ENCODE peak calls at places on chromosomes 1 and 21, in four cellular contexts. One of them, this sample, is unnamed.

GRCh38 chr1:78601068-78601467 is 19.2 kb upstream of the IFI44L start:
- DNase-seq in IMR-90: no peak
- DNase-seq in adrenal gland: no peak
- DNase-seq in fibroblast of lung: no peak
- DNase-seq in this sample: no peak

GRCh38 chr1:75855010-75855409 is 58.3 kb downstream of the MSH4 start:
- DNase-seq in adrenal gland: no peak
- DNase-seq in IMR-90: peak; percentile 53
- DNase-seq in fibroblast of lung: peak; percentile 80
- DNase-seq in this sample: peak; percentile 9

GRCh38 chr1:217091601-217092000 is 368.4 kb upstream of the ESRRG start:
- DNase-seq in adrenal gland: no peak
- DNase-seq in IMR-90: no peak
- DNase-seq in fibroblast of lung: no peak
- DNase-seq in this sample: no peak

GRCh38 chr1:966135-966602 is at the start of gene PLEKHN1:
- DNase-seq in IMR-90: peak; percentile 45
- DNase-seq in adrenal gland: no peak
- DNase-seq in fibroblast of lung: no peak
- DNase-seq in this sample: no peak

GRCh38 chr1:167856711-167857418 is 57.1 kb downstream of the ADCY10 start:
- DNase-seq in IMR-90: no peak
- DNase-seq in adrenal gland: no peak
- DNase-seq in fibroblast of lung: no peak
- DNase-seq in this sample: no peak

GRCh38 chr1:41823453-41823852 is 95.3 kb downstream of the HIVEP3 start:
- DNase-seq in fibroblast of lung: no peak
- DNase-seq in IMR-90: no peak
- DNase-seq in adrenal gland: peak; percentile 52
- DNase-seq in this sample: no peak

GRCh38 chr1:41980872-41981653 is 62.3 kb upstream of the HIVEP3 start:
- DNase-seq in adrenal gland: no peak
- DNase-seq in fibroblast of lung: no peak
- DNase-seq in IMR-90: no peak
- DNase-seq in this sample: no peak

GRCh38 chr1:112359961-112360767 is 35.9 kb upstream of the CTTNBP2NL start:
- DNase-seq in IMR-90: peak; percentile 71
- DNase-seq in fibroblast of lung: peak; percentile 83
- DNase-seq in adrenal gland: peak; percentile 80
- DNase-seq in this sample: peak; percentile 59

GRCh38 chr1:36778773-36779172 is 255.5 kb downstream of the GRIK3 start:
- DNase-seq in fibroblast of lung: no peak
- DNase-seq in adrenal gland: no peak
- DNase-seq in IMR-90: no peak
- DNase-seq in this sample: no peak

GRCh38 chr21:37700641-37701202 is 215.5 kb downstream of the KCNJ6 start:
- DNase-seq in fibroblast of lung: peak; percentile 86
- DNase-seq in IMR-90: peak; percentile 84
- DNase-seq in adrenal gland: no peak
- DNase-seq in this sample: no peak

GRCh38 chr1:31701137-31701736 is 2.6 kb downstream of the COL16A1 start:
- DNase-seq in fibroblast of lung: peak; percentile 99
- DNase-seq in adrenal gland: peak; percentile 98
- DNase-seq in IMR-90: peak; percentile 98
- DNase-seq in this sample: peak; percentile 85

GRCh38 chr21:27134513-27134912 is 167.6 kb upstream of the ADAMTS5 start:
- DNase-seq in fibroblast of lung: peak; percentile 27
- DNase-seq in adrenal gland: no peak
- DNase-seq in IMR-90: peak; percentile 19
- DNase-seq in this sample: no peak

GRCh38 chr1:93969371-93969770 is 60.1 kb upstream of the GCLM start:
- DNase-seq in adrenal gland: no peak
- DNase-seq in IMR-90: peak; percentile 58
- DNase-seq in fibroblast of lung: no peak
- DNase-seq in this sample: no peak

GRCh38 chr1:77175230-77175844 is 43.9 kb downstream of the PIGK start:
- DNase-seq in adrenal gland: no peak
- DNase-seq in fibroblast of lung: peak; percentile 24
- DNase-seq in IMR-90: peak; percentile 6
- DNase-seq in this sample: no peak

GRCh38 chr1:223849855-223850254 is 4.1 kb upstream of the TP53BP2 start:
- DNase-seq in fibroblast of lung: no peak
- DNase-seq in IMR-90: no peak
- DNase-seq in adrenal gland: no peak
- DNase-seq in this sample: no peak

GRCh38 chr1:214280386-214281029 is 451 bp upstream of the SMYD2 start:
- DNase-seq in adrenal gland: peak; percentile 71
- DNase-seq in IMR-90: peak; percentile 37
- DNase-seq in fibroblast of lung: peak; percentile 39
- DNase-seq in this sample: no peak

GRCh38 chr21:34282223-34282622 is 81.6 kb upstream of the KCNE2 start:
- DNase-seq in IMR-90: peak; percentile 13
- DNase-seq in fibroblast of lung: no peak
- DNase-seq in adrenal gland: no peak
- DNase-seq in this sample: no peak

GRCh38 chr1:243489681-243490080 is 233.8 kb downstream of the SDCCAG8 start:
- DNase-seq in IMR-90: no peak
- DNase-seq in adrenal gland: no peak
- DNase-seq in fibroblast of lung: no peak
- DNase-seq in this sample: no peak

GRCh38 chr1:91697322-91698260 is 188.4 kb downstream of the TGFBR3 start:
- DNase-seq in fibroblast of lung: peak; percentile 92
- DNase-seq in IMR-90: peak; percentile 79
- DNase-seq in adrenal gland: no peak
- DNase-seq in this sample: no peak

GRCh38 chr1:173249349-173249748 is 42.2 kb upstream of the TNFSF4 start:
- DNase-seq in fibroblast of lung: peak; percentile 84
- DNase-seq in IMR-90: no peak
- DNase-seq in adrenal gland: no peak
- DNase-seq in this sample: no peak

GRCh38 chr1:206705187-206705586 is 20.5 kb downstream of the MAPKAPK2 start:
- DNase-seq in IMR-90: peak; percentile 89
- DNase-seq in adrenal gland: no peak
- DNase-seq in fibroblast of lung: peak; percentile 79
- DNase-seq in this sample: no peak

GRCh38 chr1:52416811-52417210 is 12.4 kb downstream of the PRPF38A start:
- DNase-seq in IMR-90: no peak
- DNase-seq in adrenal gland: no peak
- DNase-seq in fibroblast of lung: no peak
- DNase-seq in this sample: no peak
- TF ChIP-seq CTCF in IMR-90: no peak
- TF ChIP-seq CTCF in adrenal gland: no peak
- TF ChIP-seq CTCF in fibroblast of lung: no peak
- TF ChIP-seq CTCF in this sample: no peak

DNA sequence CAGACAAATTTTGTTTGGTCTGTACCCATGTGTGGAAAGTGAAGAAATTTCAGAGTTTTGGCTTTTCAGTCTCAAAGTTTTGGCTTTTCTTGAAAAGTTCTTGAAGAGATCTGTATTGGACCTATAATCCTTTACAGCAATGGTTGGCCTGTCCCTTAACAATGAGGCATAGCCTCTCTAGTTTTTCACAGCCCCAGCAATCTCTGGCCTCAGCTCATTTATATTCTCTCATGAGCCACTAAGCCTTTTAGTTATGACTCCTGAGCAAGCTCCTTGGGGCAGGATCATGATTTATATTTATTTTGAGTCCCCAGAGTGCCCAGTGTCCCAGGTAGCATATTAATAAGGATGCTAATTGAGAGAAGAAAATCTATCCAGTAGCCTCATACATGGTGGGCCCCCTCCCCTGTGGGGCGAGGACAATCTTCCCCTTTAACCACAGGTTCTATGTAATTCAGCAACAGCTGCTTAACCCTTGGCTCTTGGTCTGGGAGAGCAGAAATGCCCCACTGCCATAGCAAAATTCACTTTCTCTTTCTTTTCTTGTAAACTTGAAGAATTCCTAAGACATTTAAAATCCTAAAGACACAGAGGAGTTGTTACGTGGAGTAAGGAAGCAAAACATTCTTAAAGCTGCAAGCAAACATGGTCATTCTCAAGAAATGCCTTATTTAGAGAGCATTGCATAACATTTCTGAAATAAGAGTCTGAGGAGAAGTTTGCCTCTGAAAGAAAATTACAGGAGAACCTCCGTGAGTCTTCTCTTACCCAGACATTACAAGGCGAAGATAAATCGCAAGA is 6.3 kb downstream of the NGF start:
- DNase-seq in fibroblast of lung: peak; percentile 59
- DNase-seq in IMR-90: peak; percentile 83
- DNase-seq in adrenal gland: no peak
- DNase-seq in this sample: peak; percentile 53
- H3K4me3 ChIP-seq in fibroblast of lung: no peak overlapping the region
- H3K4me3 ChIP-seq in IMR-90: peak overlapping the region; percentile 0
- H3K4me3 ChIP-seq in adrenal gland: no peak overlapping the region
- H3K4me3 ChIP-seq in this sample: no peak overlapping the region

GRCh38 chr1:58571616-58572015 is 5.4 kb downstream of the TACSTD2 start:
- DNase-seq in IMR-90: no peak
- DNase-seq in fibroblast of lung: no peak
- DNase-seq in adrenal gland: no peak
- DNase-seq in this sample: no peak
- H3K27me3 ChIP-seq in IMR-90: peaks cover 66% of the 10 kb centered on the region
- H3K27me3 ChIP-seq in fibroblast of lung: peaks cover 21% of the 10 kb centered on the region
- H3K27me3 ChIP-seq in adrenal gland: peaks cover 24% of the 10 kb centered on the region
- H3K27me3 ChIP-seq in this sample: peaks cover 31% of the 10 kb centered on the region

GRCh38 chr1:246961939-246962373 is 30.2 kb upstream of the AHCTF1 start:
- DNase-seq in fibroblast of lung: peak; percentile 58
- DNase-seq in adrenal gland: peak; percentile 70
- DNase-seq in IMR-90: no peak
- DNase-seq in this sample: no peak

GRCh38 chr1:246954126-246954525 is 22.4 kb upstream of the AHCTF1 start:
- DNase-seq in adrenal gland: peak; percentile 65
- DNase-seq in IMR-90: no peak
- DNase-seq in fibroblast of lung: peak; percentile 33
- DNase-seq in this sample: no peak

GRCh38 chr1:246959944-246960693 is 28.4 kb upstream of the AHCTF1 start:
- DNase-seq in adrenal gland: no peak
- DNase-seq in IMR-90: no peak
- DNase-seq in fibroblast of lung: peak; percentile 66
- DNase-seq in this sample: no peak
- TF ChIP-seq CTCF in adrenal gland: no peak
- TF ChIP-seq CTCF in IMR-90: no peak
- TF ChIP-seq CTCF in fibroblast of lung: no peak
- TF ChIP-seq CTCF in this sample: no peak

GRCh38 chr1:203273206-203273868 is 32.0 kb upstream of the BTG2 start:
- DNase-seq in fibroblast of lung: peak; percentile 77
- DNase-seq in adrenal gland: peak; percentile 96
- DNase-seq in IMR-90: peak; percentile 82
- DNase-seq in this sample: no peak
- H3K4me3 ChIP-seq in fibroblast of lung: no peak overlapping the region
- H3K4me3 ChIP-seq in adrenal gland: no peak overlapping the region
- H3K4me3 ChIP-seq in IMR-90: no peak overlapping the region
- H3K4me3 ChIP-seq in this sample: no peak overlapping the region

DNA sequence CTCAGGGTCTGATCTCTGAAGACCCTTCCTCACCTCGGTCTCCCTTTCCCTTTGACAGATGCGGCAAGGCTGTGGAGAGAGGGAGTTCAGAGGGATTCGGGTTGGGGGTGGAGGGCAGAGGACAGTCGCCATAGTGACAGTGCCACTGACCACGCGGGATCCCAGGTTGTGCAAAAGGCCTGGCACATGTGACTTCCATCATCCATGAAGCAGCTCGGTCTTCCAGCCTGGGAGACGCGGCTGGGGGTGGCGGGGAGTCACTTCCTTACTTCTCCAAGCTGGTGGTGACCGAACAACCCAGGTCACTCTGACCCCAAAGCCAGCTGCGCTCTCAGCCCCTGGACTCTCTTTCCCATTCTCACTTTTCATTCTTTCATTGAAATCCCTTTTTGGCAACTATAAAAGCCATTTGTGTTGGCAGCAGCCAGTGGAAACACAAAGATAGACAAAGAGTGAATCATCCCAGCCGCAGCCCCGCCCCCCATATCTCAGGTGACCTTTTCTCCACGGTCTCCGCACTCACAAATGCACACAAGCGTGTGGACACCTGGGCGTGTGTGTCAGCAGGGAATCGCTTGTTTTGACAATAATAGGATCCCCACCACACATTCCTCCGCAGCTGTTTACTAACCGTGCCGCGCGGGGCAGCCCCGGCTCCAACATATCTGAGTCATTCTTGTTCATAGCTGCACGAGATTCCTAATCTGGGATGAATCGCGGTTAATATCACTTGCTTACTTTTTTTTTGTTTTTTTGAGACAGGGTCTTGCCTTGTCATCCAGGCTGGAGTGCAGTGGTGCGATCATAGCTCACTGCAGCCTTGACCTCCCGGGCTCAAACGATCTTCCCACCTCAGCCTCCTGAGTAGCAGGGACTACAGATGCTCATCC is 68.3 kb downstream of the DHRS3 start:
- DNase-seq in adrenal gland: peak; percentile 91
- DNase-seq in fibroblast of lung: peak; percentile 74
- DNase-seq in IMR-90: peak; percentile 98
- DNase-seq in this sample: peak; percentile 92
- H3K27me3 ChIP-seq in adrenal gland: peaks cover 6% of the 10 kb centered on the region
- H3K27me3 ChIP-seq in fibroblast of lung: no peaks in the 10 kb centered on the region
- H3K27me3 ChIP-seq in IMR-90: peaks cover 7% of the 10 kb centered on the region
- H3K27me3 ChIP-seq in this sample: peaks cover 1% of the 10 kb centered on the region

This sample was measured in BJ.